ENCODE peak calls at places on chromosomes 4 and X, in five cellular contexts. O, J, Y, K and I are unnamed samples.

GRCh38 chr4:169565606-169566351 is 46.6 kb downstream of the NEK1 start:
- DNase-seq in O (no peak), J (no peak), Y (no peak), K (no peak), I (no peak)

GRCh38 chr4:66294626-66295025 is 624.3 kb upstream of the EPHA5 start:
- DNase-seq in O (no peak), J (peak), Y (no peak), K (no peak), I (no peak)

GRCh38 chr4:84529169-84529751 is 30.2 kb upstream of the NKX6-1 start:
- DNase-seq in O (peak), J (peak), Y (no peak), K (no peak), I (no peak)

GRCh38 chr4:165384608-165385007 is 5.8 kb downstream of the CPE start:
- DNase-seq in O (no peak), J (peak), Y (peak), K (no peak), I (no peak)

GRCh38 chrX:27815209-27815608 is 7.4 kb downstream of the MAGEB10 start:
- DNase-seq in O (no peak), J (no peak), Y (no peak), K (no peak), I (no peak)

GRCh38 chrX:9356846-9357245 is 108.0 kb upstream of the TBL1X start:
- DNase-seq in O (no peak), J (no peak), Y (no peak), K (no peak), I (no peak)

GRCh38 chrX:39725928-39726619 is 371.7 kb downstream of the BCOR start:
- DNase-seq in O (peak), J (no peak), Y (peak), K (no peak), I (no peak)

GRCh38 chrX:120450163-120450562 is 18.9 kb downstream of the LAMP2 start:
- DNase-seq in O (no peak), J (peak), Y (no peak), K (no peak), I (no peak)

GRCh38 chr4:105966046-105966445 is 70.8 kb downstream of the NPNT start:
- DNase-seq in O (no peak), J (no peak), Y (peak), K (no peak), I (no peak)

GRCh38 chrX:63686878-63687714 is 97.9 kb downstream of the ARHGEF9 start:
- DNase-seq in O (peak), J (peak), Y (peak), K (no peak), I (peak)

GRCh38 chr4:169823685-169824084 is 65.9 kb upstream of the HPF1 start:
- DNase-seq in O (peak), J (no peak), Y (peak), K (no peak), I (no peak)

GRCh38 chrX:69538321-69538876 is 34.3 kb downstream of the NALF2 start:
- DNase-seq in O (peak), J (peak), Y (peak), K (peak), I (peak)

GRCh38 chr4:168854216-168854921 is 155.7 kb downstream of the CBR4 start:
- DNase-seq in O (no peak), J (no peak), Y (no peak), K (no peak), I (no peak)

GRCh38 chrX:136251042-136251991 is at the start of gene MAP7D3:
- DNase-seq in O (peak), J (peak), Y (no peak), K (peak), I (no peak)

GRCh38 chr4:87339440-87339839 is 16.8 kb upstream of the HSD17B13 start:
- DNase-seq in O (no peak), J (no peak), Y (no peak), K (no peak), I (no peak)

GRCh38 chrX:53403535-53403934 is 18.9 kb downstream of the SMC1A start:
- DNase-seq in O (no peak), J (no peak), Y (no peak), K (no peak), I (no peak)

GRCh38 chr4:23978031-23978430 is 88.2 kb upstream of the PPARGC1A start:
- DNase-seq in O (no peak), J (no peak), Y (no peak), K (no peak), I (no peak)

GRCh38 chrX:148658115-148658725 is 157.8 kb downstream of the AFF2 start:
- DNase-seq in O (no peak), J (no peak), Y (no peak), K (no peak), I (no peak)

GRCh38 chrX:132467029-132467428 is 21.8 kb downstream of the MBNL3 start:
- DNase-seq in O (peak), J (no peak), Y (no peak), K (no peak), I (no peak)

GRCh38 chrX:115650449-115650848 is 89.5 kb downstream of the PLS3 start:
- DNase-seq in O (no peak), J (no peak), Y (peak), K (no peak), I (no peak)

GRCh38 chr4:105503484-105503883 is 29.6 kb upstream of the PPA2 start:
- DNase-seq in O (no peak), J (no peak), Y (no peak), K (no peak), I (no peak)

GRCh38 chr4:110904435-110905050 is 281.7 kb upstream of the PITX2 start:
- DNase-seq in O (no peak), J (peak), Y (no peak), K (no peak), I (no peak)

GRCh38 chr4:87839309-87839946 is 6.7 kb downstream of the MEPE start:
- DNase-seq in O (peak), J (peak), Y (peak), K (peak), I (no peak)

GRCh38 chr4:134627386-134627785 is 425.8 kb upstream of the PABPC4L start:
- DNase-seq in O (no peak), J (no peak), Y (no peak), K (no peak), I (no peak)

GRCh38 chr4:153931804-153932203 is 142.9 kb upstream of the SFRP2 start:
- DNase-seq in O (no peak), J (no peak), Y (peak), K (no peak), I (no peak)

GRCh38 chr4:3358660-3359059 is 65.8 kb downstream of the RGS12 start:
- DNase-seq in O (no peak), J (no peak), Y (no peak), K (no peak), I (no peak)

GRCh38 chr4:88033309-88033708 is 25.9 kb downstream of the PKD2 start:
- DNase-seq in O (peak), J (peak), Y (peak), K (no peak), I (no peak)

GRCh38 chr4:128320656-128321055 is 33.0 kb upstream of the PGRMC2 start:
- DNase-seq in O (no peak), J (no peak), Y (no peak), K (no peak), I (no peak)

GRCh38 chr4:32909722-32910121 is 2189.6 kb downstream of the PCDH7 start:
- DNase-seq in O (no peak), J (no peak), Y (no peak), K (no peak), I (no peak)

GRCh38 chrX:1521459-1521956 is 15.5 kb downstream of the P2RY8 start:
- DNase-seq in O (no peak), J (no peak), Y (no peak), K (no peak), I (no peak)

GRCh38 chr4:109967798-109968520 is 55.3 kb downstream of the EGF start:
- DNase-seq in O (no peak), J (no peak), Y (no peak), K (no peak), I (no peak)

GRCh38 chr4:2714071-2714770 is 41.9 kb downstream of the TNIP2 start:
- DNase-seq in O (no peak), J (no peak), Y (no peak), K (no peak), I (no peak)

GRCh38 chr4:40121515-40121914 is 64.9 kb downstream of the N4BP2 start:
- DNase-seq in O (peak), J (no peak), Y (peak), K (no peak), I (no peak)

GRCh38 chrX:136616987-136617685 is 30.8 kb upstream of the CD40LG start:
- DNase-seq in O (no peak), J (no peak), Y (no peak), K (no peak), I (no peak)